ENCODE peak calls at places on chromosome 9, in nine cellular contexts. Y is GM06990, M is fibroblast of pulmonary artery, E is NB4, S is foreskin fibroblast, C is AG09319, I is ovary, F is heart left ventricle, X is right atrium auricular region. A is an unnamed sample.

GRCh38 chr9:137106662-137107292 is 7.8 kb downstream of the DPP7 start:
- DNase-seq in S (no peak), M (no peak), I (no peak), F (no peak), X (no peak), E (no peak), Y (no peak), C (no peak), A (no peak)

GRCh38 chr9:112233769-112234168 is 58.7 kb upstream of the SUSD1 start:
- DNase-seq in E (peak), F (no peak), C (peak), S (peak), M (peak), I (no peak), Y (no peak), X (no peak), A (no peak)

GRCh38 chr9:37706290-37706689 is 47.3 kb upstream of the TRMT10B start:
- DNase-seq in X (no peak), E (no peak), M (no peak), F (no peak), C (no peak), S (peak), Y (no peak), I (no peak), A (no peak)

GRCh38 chr9:110015759-110016158 is 192.2 kb downstream of the C9orf152 start:
- DNase-seq in E (peak), F (no peak), Y (no peak), X (no peak), S (peak), M (peak), I (no peak), C (no peak), A (no peak)

GRCh38 chr9:8857330-8858249 is 1058.0 kb upstream of the DMAC1 start:
- DNase-seq in E (no peak), F (peak), X (no peak), Y (no peak), I (peak), C (no peak), S (peak), M (peak), A (peak)

GRCh38 chr9:90795879-90796317 is 5.7 kb upstream of the SYK start:
- DNase-seq in Y (no peak), F (no peak), S (no peak), M (no peak), E (peak), X (no peak), I (no peak), C (no peak), A (no peak)

GRCh38 chr9:72574156-72574810 is 52.9 kb downstream of the TMC1 start:
- DNase-seq in Y (no peak), X (no peak), I (no peak), E (no peak), S (no peak), M (no peak), C (no peak), F (no peak), A (no peak)

GRCh38 chr9:136303825-136304416 is at the start of gene CCDC187:
- DNase-seq in F (no peak), E (peak), I (no peak), S (no peak), C (no peak), X (no peak), Y (no peak), M (no peak), A (no peak)

GRCh38 chr9:109568568-109569210 is 70.6 kb upstream of the PTPN3 start:
- DNase-seq in E (no peak), S (no peak), Y (no peak), X (no peak), F (peak), M (no peak), C (no peak), I (no peak), A (no peak)

GRCh38 chr9:23926378-23926777 is 100.3 kb upstream of the ELAVL2 start:
- DNase-seq in Y (no peak), C (no peak), F (no peak), E (no peak), X (no peak), I (no peak), M (no peak), S (no peak), A (no peak)

GRCh38 chr9:123265833-123266232 is 2.6 kb downstream of the STRBP start:
- DNase-seq in X (no peak), F (no peak), M (no peak), E (peak), I (no peak), S (no peak), C (no peak), Y (no peak), A (no peak)

GRCh38 chr9:89622933-89623861 is 18.4 kb downstream of the GADD45G start:
- DNase-seq in F (no peak), S (no peak), I (no peak), X (no peak), E (no peak), M (no peak), C (no peak), Y (no peak), A (no peak)

GRCh38 chr9:133121200-133122166 is at the start of gene RALGDS:
- DNase-seq in S (peak), Y (peak), M (peak), E (peak), I (peak), F (peak), X (peak), C (peak), A (peak)

GRCh38 chr9:17462869-17463464 is 115.9 kb upstream of the SH3GL2 start:
- DNase-seq in E (peak), F (no peak), I (peak), C (peak), S (peak), Y (no peak), M (peak), X (no peak), A (no peak)

GRCh38 chr9:126906086-126906485 is 8.5 kb upstream of the RALGPS1 start:
- DNase-seq in S (no peak), E (no peak), F (no peak), X (no peak), M (no peak), Y (no peak), I (no peak), C (no peak), A (no peak)

DNA sequence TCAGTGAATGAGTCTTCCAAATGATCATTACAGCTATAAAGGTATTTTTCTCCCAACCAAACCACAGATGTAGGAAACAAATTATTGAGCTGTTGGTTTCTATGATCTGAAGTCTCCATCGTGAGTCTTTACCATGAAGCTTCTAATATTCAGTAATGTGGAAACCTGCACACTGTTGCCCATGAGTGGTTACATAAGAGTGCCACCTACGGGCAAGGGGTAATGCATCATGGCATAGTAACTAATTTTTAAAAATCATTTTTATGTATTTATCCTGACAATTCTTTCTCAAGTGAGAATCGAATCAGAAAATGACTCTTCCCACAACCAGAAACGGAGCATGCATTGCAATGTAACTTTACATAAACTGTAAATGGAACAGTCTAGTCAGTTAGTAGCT is 282.5 kb upstream of the SMARCA2 start:
- DNase-seq in Y (no peak), C (no peak), I (no peak), F (no peak), E (no peak), X (no peak), M (no peak), S (no peak), A (no peak)
- TF ChIP-seq CTCF in Y (peak), C (no peak), I (no peak), F (no peak), E (no peak), X (peak), M (no peak), S (no peak), A (no peak)

GRCh38 chr9:34379334-34380033 is 2.8 kb upstream of the MYORG start:
- DNase-seq in F (peak), E (peak), S (peak), C (peak), Y (peak), M (peak), I (peak), X (peak), A (peak)
- TF ChIP-seq CTCF in F (peak), E (peak), S (peak), C (no peak), Y (peak), M (peak), I (peak), X (peak), A (peak)

GRCh38 chr9:124840300-124840833 is 12.9 kb upstream of the WDR38 start:
- DNase-seq in F (no peak), M (no peak), X (no peak), Y (no peak), E (no peak), S (no peak), C (no peak), I (no peak), A (no peak)
- TF ChIP-seq CTCF in F (no peak), M (peak), X (peak), Y (peak), E (peak), S (peak), C (peak), I (no peak), A (peak)

DNA sequence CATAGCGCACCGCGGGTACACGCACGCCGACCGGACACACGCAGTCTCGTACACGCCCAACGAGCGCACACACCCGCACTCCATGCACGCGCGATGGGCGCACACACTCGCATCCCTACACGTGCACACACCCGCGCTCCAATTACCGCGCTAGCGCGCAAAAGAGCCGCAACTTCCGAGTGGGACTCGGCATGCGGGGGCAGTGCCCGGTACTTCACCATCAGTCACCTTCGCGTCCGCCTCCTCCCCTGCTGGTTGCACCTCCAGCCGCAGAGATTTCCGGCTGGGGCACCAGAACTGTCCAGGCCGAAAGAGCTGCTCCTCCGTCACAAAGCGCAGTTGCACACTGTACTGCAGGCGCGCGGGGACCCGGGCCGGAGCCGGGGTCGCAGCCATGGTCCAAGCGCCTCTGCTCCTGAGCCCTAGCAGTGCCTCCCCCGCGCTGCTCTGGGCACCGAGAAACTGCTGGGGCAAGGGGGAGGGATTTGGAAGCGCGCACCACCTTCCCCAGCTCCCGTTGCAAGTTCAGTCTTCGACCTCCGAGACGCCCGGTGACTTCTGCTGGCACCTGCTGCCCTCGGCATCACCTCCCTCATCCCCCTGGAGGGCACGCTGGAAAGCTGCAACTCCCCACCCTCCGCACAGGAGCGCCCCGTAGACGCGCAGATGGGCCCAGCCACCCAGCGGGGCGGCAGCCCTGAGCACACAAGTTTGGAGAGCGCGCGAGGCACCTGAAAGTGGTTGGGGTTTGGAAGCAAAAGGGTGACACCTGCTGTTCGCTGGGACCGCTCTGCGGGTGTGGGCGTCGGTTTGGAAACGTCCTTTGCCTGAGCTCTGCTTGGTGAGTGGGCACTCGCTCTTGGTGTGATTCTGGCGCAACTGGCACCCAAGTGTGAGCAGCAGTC is 337.4 kb upstream of the PUM3 start:
- DNase-seq in F (no peak), C (no peak), E (peak), S (peak), Y (peak), X (no peak), M (peak), I (no peak), A (peak)
- TF ChIP-seq CTCF in F (no peak), C (no peak), E (peak), S (no peak), Y (peak), X (peak), M (no peak), I (no peak), A (peak)